ENCODE peak calls at places on chromosomes 4 and X, in five cellular contexts. L is WTC11, W is Peyer's patch, K is lower lobe of right lung, Z is caudate nucleus. A is an unnamed sample.

GRCh38 chrX:53022381-53022780 is 26.2 kb upstream of the GPR173 start:
- DNase-seq in L (no peak), W (no peak), K (no peak), Z (no peak), A (no peak)

GRCh38 chr4:128384765-128385164 is 97.2 kb upstream of the PGRMC2 start:
- DNase-seq in L (no peak), W (no peak), K (no peak), Z (no peak), A (no peak)

GRCh38 chr4:14559641-14560040 is 442.6 kb upstream of the CPEB2 start:
- DNase-seq in L (no peak), W (no peak), K (no peak), Z (no peak), A (no peak)

GRCh38 chr4:84856468-84856867 is 110.0 kb downstream of the WDFY3 start:
- DNase-seq in L (no peak), W (no peak), K (no peak), Z (no peak), A (no peak)

GRCh38 chr4:125734504-125734903 is 419.7 kb downstream of the FAT4 start:
- DNase-seq in L (no peak), W (no peak), K (no peak), Z (no peak), A (no peak)

GRCh38 chr4:86132459-86132858 is 227.4 kb downstream of the MAPK10 start:
- DNase-seq in L (no peak), W (no peak), K (no peak), Z (no peak), A (no peak)

GRCh38 chr4:67727124-67727850 is 26.3 kb upstream of the UBA6 start:
- DNase-seq in L (no peak), W (no peak), K (no peak), Z (no peak), A (no peak)

GRCh38 chr4:142282870-142283431 is 563.1 kb downstream of the INPP4B start:
- DNase-seq in L (no peak), W (no peak), K (no peak), Z (no peak), A (no peak)

GRCh38 chr4:168524897-168525296 is 28.0 kb downstream of the PALLD start:
- DNase-seq in L (no peak), W (no peak), K (no peak), Z (no peak), A (no peak)

GRCh38 chr4:29240641-29241040 is 1479.5 kb upstream of the PCDH7 start:
- DNase-seq in L (no peak), W (no peak), K (no peak), Z (no peak), A (no peak)

GRCh38 chr4:52199574-52200338 is 148.7 kb downstream of the SPATA18 start:
- DNase-seq in L (no peak), W (no peak), K (no peak), Z (no peak), A (no peak)

GRCh38 chr4:8260656-8261111 is 8.9 kb upstream of the HTRA3 start:
- DNase-seq in L (no peak), W (no peak), K (no peak), Z (no peak), A (no peak)

GRCh38 chr4:147754037-147754445 is 22.2 kb downstream of the ARHGAP10 start:
- DNase-seq in L (no peak), W (no peak), K (no peak), Z (no peak), A (no peak)

GRCh38 chr4:95013236-95013635 is 255.5 kb downstream of the BMPR1B start:
- DNase-seq in L (no peak), W (no peak), K (no peak), Z (no peak), A (no peak)

GRCh38 chr4:107130157-107130556 is 94.0 kb upstream of the DKK2 start:
- DNase-seq in L (no peak), W (no peak), K (no peak), Z (no peak), A (no peak)

GRCh38 chr4:184007891-184008290 is 102.8 kb downstream of the STOX2 start:
- DNase-seq in L (no peak), W (no peak), K (no peak), Z (no peak), A (no peak)

GRCh38 chrX:120365320-120365719 is 3.4 kb downstream of the ATP1B4 start:
- DNase-seq in L (peak; percentile 74), W (peak; percentile 45), K (peak; percentile 51), Z (peak; percentile 14), A (no peak)

GRCh38 chr4:84944952-84945351 is 21.5 kb downstream of the WDFY3 start:
- DNase-seq in L (no peak), W (no peak), K (no peak), Z (no peak), A (no peak)

GRCh38 chr4:8553958-8554357 is 26.2 kb upstream of the GPR78 start:
- DNase-seq in L (no peak), W (no peak), K (no peak), Z (no peak), A (no peak)

GRCh38 chr4:169810325-169811323 is 52.9 kb upstream of the HPF1 start:
- DNase-seq in L (no peak), W (no peak), K (no peak), Z (peak; percentile 36), A (no peak)

GRCh38 chr4:168803727-168804126 is 206.3 kb downstream of the CBR4 start:
- DNase-seq in L (no peak), W (no peak), K (no peak), Z (no peak), A (no peak)

GRCh38 chrX:13440166-13440565 is 120.3 kb upstream of the ATXN3L start:
- DNase-seq in L (no peak), W (no peak), K (no peak), Z (no peak), A (no peak)

GRCh38 chr4:3267576-3268394 is 18.8 kb downstream of the MSANTD1 start:
- DNase-seq in L (peak; percentile 41), W (no peak), K (no peak), Z (no peak), A (no peak)